ENCODE peak calls at places on chromosomes 5 and 9, in five cellular contexts. C is neural progenitor cell, M is uterus, Q is heart left ventricle, F is left ventricle myocardium inferior. L is an unnamed sample. For H3K4me1, the result is how much of the 10 kb centered on the place peaks cover.

GRCh38 chr9:98085955-98086354 is 29.4 kb downstream of the NANS start:
- DNase-seq in C (peak), M (no peak), Q (no peak), F (no peak), L (no peak)

GRCh38 chr9:132268725-132269352 is 85.9 kb downstream of the SETX start:
- DNase-seq in C (peak), M (peak), Q (no peak), F (peak), L (no peak)

GRCh38 chr9:124290053-124290581 is 32.4 kb downstream of the NEK6 start:
- DNase-seq in C (no peak), M (no peak), Q (peak), F (no peak), L (peak)

GRCh38 chr5:99105216-99105615 is 176.4 kb upstream of the CHD1 start:
- DNase-seq in C (no peak), M (no peak), Q (no peak), F (no peak), L (no peak)

GRCh38 chr9:74496819-74497749 is at the start of gene RORB:
- DNase-seq in C (peak), M (peak), Q (peak), F (peak), L (peak)

GRCh38 chr9:127318651-127319167 is 54.1 kb downstream of the GARNL3 start:
- DNase-seq in C (no peak), M (peak), Q (no peak), F (peak), L (no peak)

GRCh38 chr5:150339165-150339564 is 18.3 kb upstream of the TCOF1 start:
- DNase-seq in C (no peak), M (no peak), Q (no peak), F (no peak), L (no peak)

GRCh38 chr9:135039916-135040645 is 47.4 kb upstream of the OLFM1 start:
- DNase-seq in C (no peak), M (no peak), Q (no peak), F (no peak), L (no peak)

GRCh38 chr5:109630109-109630508 is 59.6 kb upstream of the MAN2A1 start:
- DNase-seq in C (peak), M (no peak), Q (no peak), F (no peak), L (no peak)

GRCh38 chr5:119131530-119132313 is 60.8 kb downstream of the DMXL1 start:
- DNase-seq in C (no peak), M (no peak), Q (no peak), F (no peak), L (no peak)

GRCh38 chr9:132411091-132411508 is 1.1 kb downstream of the CFAP77 start:
- DNase-seq in C (peak), M (peak), Q (no peak), F (peak), L (no peak)

GRCh38 chr5:136375920-136376319 is 10.6 kb upstream of the TRPC7 start:
- DNase-seq in C (no peak), M (no peak), Q (no peak), F (no peak), L (no peak)

GRCh38 chr9:121742923-121743322 is 91.5 kb downstream of the DAB2IP start:
- DNase-seq in C (no peak), M (no peak), Q (no peak), F (no peak), L (no peak)

GRCh38 chr9:86902606-86903460 is 44.5 kb downstream of the GAS1 start:
- DNase-seq in C (peak), M (peak), Q (no peak), F (no peak), L (no peak)

GRCh38 chr9:37987467-37987981 is 81.5 kb downstream of the SHB start:
- DNase-seq in C (no peak), M (no peak), Q (no peak), F (peak), L (no peak)

DNA sequence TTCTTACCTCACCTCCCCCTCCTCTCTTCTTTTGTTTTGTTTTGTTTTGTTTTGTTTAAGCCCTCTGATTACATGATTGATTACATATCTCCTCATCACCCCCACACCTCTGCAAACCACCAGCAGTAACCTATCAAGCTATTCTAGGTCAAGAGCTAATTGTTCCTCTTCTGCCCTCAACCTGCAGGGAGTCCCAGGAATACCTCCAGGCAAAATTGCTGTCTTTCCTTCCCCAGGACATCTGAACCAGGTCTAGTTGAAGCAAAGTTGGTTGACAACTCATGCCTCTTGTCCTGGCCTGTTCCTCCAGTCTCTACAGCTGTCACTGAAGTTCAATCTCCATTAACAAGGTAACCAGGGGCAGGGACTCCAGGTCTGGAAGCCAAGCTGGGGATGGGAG is 80.0 kb upstream of the PTGER4 start:
- DNase-seq in C (no peak), M (no peak), Q (no peak), F (no peak), L (no peak)
- H3K4me3 ChIP-seq in C (no peak), M (no peak), Q (no peak), F (no peak), L (no peak)

DNA sequence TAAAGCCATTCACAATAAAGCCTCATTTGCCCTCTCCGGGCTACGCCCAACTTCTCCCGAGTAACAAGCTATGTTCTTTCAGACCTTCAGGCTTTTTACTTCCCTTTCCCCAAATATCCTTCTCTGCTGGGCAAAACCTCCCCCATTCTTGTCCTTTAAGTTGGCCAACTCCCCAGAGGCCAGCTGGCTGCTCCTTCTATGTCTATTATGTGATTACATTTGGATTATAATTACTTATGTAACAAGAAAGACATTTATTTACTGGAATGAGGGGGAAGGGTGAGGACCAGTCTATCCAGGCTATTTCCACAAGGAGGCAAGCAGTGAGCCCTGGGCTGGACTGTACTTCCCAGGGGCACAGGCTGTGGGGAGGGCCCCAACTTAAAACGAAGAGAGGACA is 84.6 kb downstream of the GNAQ start:
- DNase-seq in C (no peak), M (no peak), Q (no peak), F (no peak), L (no peak)
- H3K4me1 ChIP-seq in C (under half), M (under half), Q (half or more), F (half or more), L (under half)

DNA sequence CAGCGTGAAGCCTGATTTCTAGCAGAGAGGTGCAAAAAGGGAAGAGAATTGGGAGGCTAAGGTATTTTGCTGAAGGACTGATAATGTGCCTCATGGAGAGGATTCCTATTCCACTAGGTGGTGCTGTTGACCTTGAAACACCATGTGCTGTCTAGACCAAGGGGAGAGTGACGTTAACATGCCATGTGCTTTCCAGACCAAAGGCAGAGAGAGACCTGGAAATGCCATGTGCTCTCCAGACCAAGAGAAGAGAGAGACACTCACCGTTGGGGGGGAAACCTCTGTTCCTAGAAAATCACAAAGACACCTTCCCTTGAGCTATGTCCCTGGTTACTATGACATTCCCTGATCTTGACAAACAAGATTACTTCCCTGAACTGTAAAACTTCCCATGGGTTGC is 286.0 kb upstream of the TUSC1 start:
- DNase-seq in C (peak), M (no peak), Q (no peak), F (no peak), L (no peak)
- TF ChIP-seq CTCF in C (peak), M (peak), Q (no peak), F (peak), L (peak)

GRCh38 chr5:171623551-171624097 is 162.0 kb upstream of the SMIM23 start:
- DNase-seq in C (peak), M (no peak), Q (no peak), F (no peak), L (no peak)
- H3K4me3 ChIP-seq in C (no peak), M (no peak), Q (no peak), F (no peak), L (no peak)

L was measured in right lobe of liver.